ENCODE peak calls at places on chromosomes 12 and 14, in nine cellular contexts. S is astrocyte of the cerebellum; G is spleen; Z is dorsolateral prefrontal cortex; I is breast epithelium; P is AG10803; V is OCI-LY7; C is CD8-positive, alpha-beta T cell; B is GM23338. A is an unnamed sample.

GRCh38 chr14:54566410-54567223 is at the start of gene SAMD4A:
- DNase-seq in S (peak; percentile 66), G (peak; percentile 94), Z (peak; percentile 78), I (peak; percentile 68), P (peak; percentile 89), V (peak; percentile 46), C (peak; percentile 50), B (peak; percentile 70), A (peak; percentile 71)

GRCh38 chr12:45469902-45470301 is 254.0 kb downstream of the ANO6 start:
- DNase-seq in S (no peak), G (no peak), Z (no peak), I (no peak), P (no peak), V (no peak), C (no peak), B (no peak), A (no peak)

GRCh38 chr14:99708449-99708848 is 24.4 kb downstream of the CYP46A1 start:
- DNase-seq in S (no peak), G (no peak), Z (no peak), I (no peak), P (no peak), V (no peak), C (no peak), B (no peak), A (no peak)

GRCh38 chr12:121581681-121582439 is 1.0 kb upstream of the KDM2B start:
- DNase-seq in S (no peak), G (no peak), Z (no peak), I (no peak), P (peak; percentile 71), V (peak; percentile 46), C (no peak), B (no peak), A (no peak)

GRCh38 chr12:12138203-12139154 is 67.7 kb downstream of the BCL2L14 start:
- DNase-seq in S (no peak), G (no peak), Z (no peak), I (no peak), P (no peak), V (no peak), C (no peak), B (no peak), A (no peak)

GRCh38 chr12:57580466-57580795 is 10.6 kb upstream of the PIP4K2C start:
- DNase-seq in S (no peak), G (no peak), Z (no peak), I (peak; percentile 39), P (no peak), V (no peak), C (no peak), B (no peak), A (no peak)

GRCh38 chr12:115450710-115451109 is 766.7 kb upstream of the TBX3 start:
- DNase-seq in S (no peak), G (no peak), Z (no peak), I (no peak), P (no peak), V (no peak), C (no peak), B (no peak), A (no peak)

GRCh38 chr12:94587266-94588241 is 62.8 kb downstream of the TMCC3 start:
- DNase-seq in S (no peak), G (no peak), Z (no peak), I (no peak), P (no peak), V (no peak), C (no peak), B (no peak), A (no peak)

GRCh38 chr12:93733928-93734327 is 56.8 kb downstream of the CRADD start:
- DNase-seq in S (no peak), G (no peak), Z (no peak), I (no peak), P (no peak), V (no peak), C (no peak), B (no peak), A (no peak)

GRCh38 chr12:71469235-71469873 is 29.8 kb downstream of the LGR5 start:
- DNase-seq in S (no peak), G (no peak), Z (no peak), I (no peak), P (peak; percentile 8), V (no peak), C (no peak), B (peak; percentile 30), A (peak; percentile 33)

GRCh38 chr14:74333909-74334308 is 14.4 kb upstream of the VRTN start:
- DNase-seq in S (peak; percentile 94), G (no peak), Z (no peak), I (no peak), P (peak; percentile 95), V (no peak), C (no peak), B (no peak), A (peak; percentile 70)

GRCh38 chr12:109310247-109311125 is 1.4 kb upstream of the FOXN4 start:
- DNase-seq in S (no peak), G (no peak), Z (no peak), I (no peak), P (no peak), V (peak; percentile 83), C (no peak), B (peak; percentile 52), A (no peak)

GRCh38 chr14:90105756-90106155 is 44.0 kb downstream of the KCNK13 start:
- DNase-seq in S (no peak), G (no peak), Z (peak; percentile 40), I (no peak), P (no peak), V (no peak), C (no peak), B (no peak), A (no peak)

GRCh38 chr12:106193404-106194215 is 54.2 kb downstream of the CKAP4 start:
- DNase-seq in S (no peak), G (no peak), Z (no peak), I (no peak), P (peak; percentile 26), V (no peak), C (no peak), B (no peak), A (no peak)

GRCh38 chr14:33788116-33788515 is 162.8 kb downstream of the EGLN3 start:
- DNase-seq in S (no peak), G (no peak), Z (no peak), I (no peak), P (no peak), V (no peak), C (no peak), B (peak; percentile 62), A (no peak)

GRCh38 chr12:107356937-107357295 is 263.6 kb upstream of the CRY1 start:
- DNase-seq in S (no peak), G (no peak), Z (no peak), I (no peak), P (no peak), V (no peak), C (no peak), B (no peak), A (no peak)

GRCh38 chr12:91778938-91779400 is 366.7 kb downstream of the BTG1 start:
- DNase-seq in S (peak; percentile 40), G (no peak), Z (no peak), I (no peak), P (peak; percentile 84), V (no peak), C (peak; percentile 30), B (no peak), A (peak; percentile 70)

DNA sequence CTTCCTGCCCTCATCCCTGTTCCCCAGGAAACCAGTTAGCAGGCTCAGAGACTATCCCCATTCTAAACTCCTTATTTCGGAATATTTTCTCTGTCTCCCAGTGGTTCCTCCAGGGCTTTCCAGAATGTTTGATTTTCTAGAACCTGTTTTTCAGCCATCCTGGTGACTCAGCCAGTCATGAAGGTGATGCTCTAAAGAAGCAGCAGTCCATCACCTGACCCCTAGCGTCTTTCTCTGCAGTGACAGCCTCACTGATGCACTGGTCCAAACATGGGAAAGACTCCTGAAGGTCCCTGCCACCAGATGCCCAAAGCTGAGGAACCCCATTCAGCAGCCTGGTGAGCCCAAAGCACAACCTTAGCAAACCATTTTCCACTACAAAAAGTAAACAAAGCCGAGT is 212.6 kb downstream of the PHETA1 start:
- DNase-seq in S (no peak), G (no peak), Z (no peak), I (no peak), P (no peak), V (no peak), C (no peak), B (no peak), A (no peak)
- TF ChIP-seq CTCF in S (no peak), G (no peak), Z (no peak), I (no peak), P (no peak), V (no peak), C (no peak), B (no peak), A (no peak)

DNA sequence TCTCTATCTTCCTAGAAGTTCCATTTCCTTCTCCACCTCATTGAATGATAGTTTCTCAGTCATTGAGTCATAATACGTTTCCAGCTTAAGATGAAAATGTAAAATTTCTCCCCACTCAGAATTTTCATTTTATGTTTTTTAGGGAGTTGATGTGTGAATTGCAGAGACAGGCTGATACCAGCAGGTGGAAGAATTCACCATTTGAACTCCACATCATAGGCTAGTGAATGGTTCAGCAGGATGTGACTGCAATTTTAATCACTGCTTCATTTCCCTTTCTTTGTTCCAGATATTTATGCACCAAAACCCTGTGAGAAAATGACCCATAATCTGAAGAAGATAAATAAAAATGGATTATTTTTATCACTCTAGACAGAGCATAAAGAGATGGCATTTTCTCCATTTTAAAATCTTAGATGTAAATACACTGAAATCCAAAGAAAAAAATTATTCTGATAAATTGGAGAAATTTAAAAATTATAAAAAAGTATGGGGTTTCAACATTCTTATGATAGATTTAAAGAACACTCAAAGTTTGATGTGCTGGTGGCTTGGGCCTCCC is 10.6 kb upstream of the PYGL start:
- DNase-seq in S (peak; percentile 57), G (no peak), Z (peak; percentile 28), I (no peak), P (peak; percentile 72), V (peak; percentile 63), C (no peak), B (peak; percentile 52), A (no peak)
- H3K4me3 ChIP-seq in S (no peak overlapping the region), G (no peak overlapping the region), Z (no peak overlapping the region), I (no peak overlapping the region), P (no peak overlapping the region), V (no peak overlapping the region), C (no peak overlapping the region), B (no peak overlapping the region), A (no peak overlapping the region)

DNA sequence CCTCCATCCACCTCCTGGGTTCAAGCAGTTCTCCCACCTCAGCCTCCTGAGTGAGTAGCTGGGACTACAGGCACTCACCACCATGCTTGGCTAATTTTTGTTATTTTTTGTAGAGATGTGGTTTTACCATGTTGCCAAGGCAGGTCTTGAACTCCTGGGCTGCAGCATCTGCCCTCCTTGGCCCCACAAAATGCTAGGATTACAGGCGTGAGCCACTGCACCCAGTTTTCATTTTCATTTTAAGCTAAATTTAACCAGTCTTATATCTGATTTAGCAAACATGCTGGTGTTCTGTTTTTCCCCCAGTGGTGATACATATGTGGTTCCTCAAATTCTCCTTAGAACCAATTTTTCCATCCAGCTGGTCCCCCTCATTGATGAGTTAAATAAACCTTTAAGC is 43.8 kb upstream of the BICD1 start:
- DNase-seq in S (no peak), G (no peak), Z (no peak), I (no peak), P (no peak), V (peak; percentile 48), C (no peak), B (no peak), A (no peak)
- TF ChIP-seq CTCF in S (no peak), G (no peak), Z (no peak), I (no peak), P (no peak), V (peak; percentile 20), C (no peak), B (no peak), A (no peak)

GRCh38 chr14:79586401-79586800 is 624.9 kb downstream of the DIO2 start:
- DNase-seq in S (no peak), G (no peak), Z (no peak), I (no peak), P (no peak), V (no peak), C (no peak), B (no peak), A (no peak)
- H3K4me3 ChIP-seq in S (no peak overlapping the region), G (no peak overlapping the region), Z (no peak overlapping the region), I (no peak overlapping the region), P (no peak overlapping the region), V (no peak overlapping the region), C (no peak overlapping the region), B (no peak overlapping the region), A (no peak overlapping the region)